ENCODE peak calls at places on chromosomes 7 and 10, in six cellular contexts. J, F, D, P, A and G are unnamed samples.

GRCh38 chr10:113071446-113071845 is 121.4 kb downstream of the TCF7L2 start:
- DNase-seq in J (peak; percentile 76), F (peak; percentile 75), D (no peak), P (peak; percentile 95), A (peak; percentile 77), G (peak; percentile 81)

GRCh38 chr7:18495412-18496335 is at the start of gene HDAC9:
- DNase-seq in J (peak; percentile 17), F (peak; percentile 37), D (peak; percentile 84), P (peak; percentile 18), A (peak; percentile 44), G (peak; percentile 32)

GRCh38 chr7:144390481-144390880 is 13.0 kb downstream of the NOBOX start:
- DNase-seq in J (no peak), F (no peak), D (no peak), P (no peak), A (no peak), G (no peak)

GRCh38 chr7:156816943-156817572 is 75.9 kb downstream of the LMBR1 start:
- DNase-seq in J (no peak), F (no peak), D (peak; percentile 68), P (no peak), A (no peak), G (no peak)

GRCh38 chr7:26534649-26535482 is 243.2 kb downstream of the SNX10 start:
- DNase-seq in J (no peak), F (no peak), D (no peak), P (no peak), A (no peak), G (no peak)

GRCh38 chr10:121405549-121405948 is 192.7 kb downstream of the FGFR2 start:
- DNase-seq in J (no peak), F (no peak), D (no peak), P (no peak), A (no peak), G (no peak)

GRCh38 chr7:149081914-149082313 is 8.6 kb downstream of the ZNF786 start:
- DNase-seq in J (no peak), F (no peak), D (no peak), P (no peak), A (no peak), G (no peak)

GRCh38 chr7:108299251-108300014 is 156.8 kb downstream of the NRCAM start:
- DNase-seq in J (no peak), F (no peak), D (peak; percentile 29), P (no peak), A (no peak), G (no peak)

GRCh38 chr10:78974409-78975317 is 94.1 kb upstream of the ZMIZ1 start:
- DNase-seq in J (peak; percentile 45), F (peak; percentile 69), D (peak; percentile 66), P (peak; percentile 44), A (peak; percentile 90), G (peak; percentile 39)

GRCh38 chr7:71286336-71286735 is 154.4 kb downstream of the GALNT17 start:
- DNase-seq in J (peak; percentile 18), F (no peak), D (no peak), P (no peak), A (no peak), G (peak; percentile 33)

GRCh38 chr7:10934292-10934691 is 39.4 kb upstream of the PHF14 start:
- DNase-seq in J (no peak), F (no peak), D (no peak), P (no peak), A (no peak), G (no peak)

GRCh38 chr7:151683615-151684407 is 164.1 kb upstream of the RHEB start:
- DNase-seq in J (no peak), F (no peak), D (no peak), P (no peak), A (peak; percentile 33), G (no peak)

GRCh38 chr10:88198023-88198422 is 334.6 kb downstream of the PTEN start:
- DNase-seq in J (no peak), F (no peak), D (no peak), P (no peak), A (no peak), G (no peak)

GRCh38 chr10:33900591-33900990 is 566.1 kb upstream of the NRP1 start:
- DNase-seq in J (no peak), F (no peak), D (no peak), P (no peak), A (no peak), G (no peak)

GRCh38 chr7:154571772-154572171 is 431.2 kb downstream of the PAXIP1 start:
- DNase-seq in J (no peak), F (no peak), D (no peak), P (no peak), A (no peak), G (no peak)

GRCh38 chr7:142714375-142714774 is 34.9 kb upstream of the PRSS1 start:
- DNase-seq in J (no peak), F (no peak), D (no peak), P (no peak), A (no peak), G (no peak)

GRCh38 chr10:61452229-61452651 is 941 bp downstream of the TMEM26 start:
- DNase-seq in J (peak; percentile 23), F (no peak), D (no peak), P (peak; percentile 32), A (no peak), G (no peak)

GRCh38 chr7:103077318-103077717 is 2.4 kb downstream of the ARMC10 start:
- DNase-seq in J (no peak), F (no peak), D (no peak), P (no peak), A (no peak), G (no peak)

GRCh38 chr10:5890519-5890878 is 456 bp downstream of the FBH1 start:
- DNase-seq in J (peak; percentile 30), F (peak; percentile 47), D (peak; percentile 70), P (peak; percentile 28), A (peak; percentile 55), G (no peak)

GRCh38 chr7:139775829-139776266 is 1.9 kb downstream of the HIPK2 start:
- DNase-seq in J (no peak), F (peak; percentile 87), D (peak; percentile 84), P (peak; percentile 82), A (peak; percentile 76), G (no peak)

DNA sequence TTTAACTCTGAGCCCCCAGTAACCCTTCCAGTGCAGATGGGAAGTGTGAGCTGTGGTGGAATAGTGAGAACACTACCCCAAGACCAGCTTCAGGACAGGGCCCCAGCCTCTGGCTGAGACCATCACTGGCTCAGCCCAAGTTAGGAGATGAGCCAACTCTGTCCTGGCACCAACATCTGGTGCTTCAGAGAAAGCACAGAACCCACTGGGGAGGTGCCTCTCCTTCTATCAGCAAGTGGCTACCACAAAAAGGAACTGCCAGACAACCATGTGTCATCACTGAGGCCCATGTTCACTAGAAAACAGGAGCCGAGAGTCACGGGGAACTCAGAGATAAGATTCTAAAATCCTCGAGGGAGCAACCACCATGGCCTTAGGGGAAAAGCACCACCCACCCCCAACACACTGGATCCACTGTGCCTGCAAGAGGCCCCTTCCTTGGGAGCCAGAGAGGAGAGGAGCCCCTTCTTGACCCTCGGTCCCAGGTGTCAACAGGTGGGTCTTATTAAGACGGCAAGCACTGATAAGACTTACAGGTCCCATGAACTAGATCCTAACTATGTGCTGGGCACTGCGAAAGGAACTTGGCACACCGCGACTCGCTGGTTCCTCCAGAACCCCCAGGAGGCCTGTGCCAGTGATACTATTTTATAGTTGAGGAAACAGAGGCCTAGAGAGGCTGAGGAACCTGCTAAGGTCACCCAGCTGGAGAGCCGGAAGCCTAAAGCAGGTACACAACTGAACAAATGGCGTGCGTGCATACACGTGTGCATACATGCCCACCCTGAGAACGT is 102.7 kb downstream of the FAM53B start:
- DNase-seq in J (peak; percentile 49), F (peak; percentile 29), D (no peak), P (no peak), A (peak; percentile 74), G (peak; percentile 64)
- H3K4me3 ChIP-seq in J (no peak overlapping the region), F (no peak overlapping the region), D (no peak overlapping the region), P (no peak overlapping the region), A (no peak overlapping the region), G (peak overlapping the region; percentile 19)

DNA sequence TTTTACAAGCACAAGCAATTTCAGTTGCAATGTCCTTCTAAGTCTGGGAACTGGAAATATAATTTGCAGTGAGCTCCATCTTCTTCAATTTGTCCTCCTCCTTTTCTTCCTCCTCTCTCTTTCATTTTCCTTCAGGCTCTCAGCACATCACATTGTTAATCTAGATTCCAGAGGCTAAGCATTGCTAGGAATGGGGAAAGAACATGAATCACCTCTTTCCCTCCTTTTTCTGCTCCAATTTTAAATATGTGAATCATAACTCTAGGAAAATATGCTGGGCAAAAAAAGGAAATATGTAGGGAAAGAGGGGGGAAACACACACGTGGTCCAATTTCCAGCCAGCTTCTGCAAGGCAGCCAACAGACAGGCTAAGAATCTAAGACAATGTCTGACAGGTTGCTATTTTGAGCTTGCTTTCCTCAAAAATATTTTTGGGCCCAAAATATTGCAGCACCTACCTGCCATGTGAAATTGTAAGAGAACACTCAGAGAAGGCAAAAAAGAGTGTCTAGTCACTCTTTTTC is 72.7 kb upstream of the NUPR2 start:
- DNase-seq in J (no peak), F (no peak), D (no peak), P (no peak), A (peak; percentile 61), G (no peak)
- H3K9me3 ChIP-seq in J (no peaks in the 10 kb centered on the region), F (peaks cover 25% of the 10 kb centered on the region), D (no peaks in the 10 kb centered on the region), P (no peaks in the 10 kb centered on the region), A (no peaks in the 10 kb centered on the region), G (no peaks in the 10 kb centered on the region)

GRCh38 chr10:18684416-18684815 is 25.2 kb downstream of the ARL5B start:
- DNase-seq in J (no peak), F (no peak), D (no peak), P (no peak), A (no peak), G (no peak)
- H3K36me3 ChIP-seq in J (no peaks in the 10 kb centered on the region), F (no peaks in the 10 kb centered on the region), D (peaks cover 7% of the 10 kb centered on the region), P (no peaks in the 10 kb centered on the region), A (no peaks in the 10 kb centered on the region), G (no peaks in the 10 kb centered on the region)

GRCh38 chr10:95291634-95292039 is 834 bp upstream of the PDLIM1 start:
- DNase-seq in J (no peak), F (no peak), D (no peak), P (no peak), A (no peak), G (no peak)

GRCh38 chr10:95296764-95297163 is 6.0 kb upstream of the PDLIM1 start:
- DNase-seq in J (no peak), F (no peak), D (no peak), P (no peak), A (no peak), G (no peak)

GRCh38 chr10:95297402-95297801 is 6.6 kb upstream of the PDLIM1 start:
- DNase-seq in J (no peak), F (no peak), D (no peak), P (no peak), A (no peak), G (no peak)

GRCh38 chr10:95290801-95291633 is at the start of gene PDLIM1:
- DNase-seq in J (peak; percentile 84), F (peak; percentile 86), D (peak; percentile 45), P (peak; percentile 85), A (peak; percentile 84), G (peak; percentile 83)

DNA sequence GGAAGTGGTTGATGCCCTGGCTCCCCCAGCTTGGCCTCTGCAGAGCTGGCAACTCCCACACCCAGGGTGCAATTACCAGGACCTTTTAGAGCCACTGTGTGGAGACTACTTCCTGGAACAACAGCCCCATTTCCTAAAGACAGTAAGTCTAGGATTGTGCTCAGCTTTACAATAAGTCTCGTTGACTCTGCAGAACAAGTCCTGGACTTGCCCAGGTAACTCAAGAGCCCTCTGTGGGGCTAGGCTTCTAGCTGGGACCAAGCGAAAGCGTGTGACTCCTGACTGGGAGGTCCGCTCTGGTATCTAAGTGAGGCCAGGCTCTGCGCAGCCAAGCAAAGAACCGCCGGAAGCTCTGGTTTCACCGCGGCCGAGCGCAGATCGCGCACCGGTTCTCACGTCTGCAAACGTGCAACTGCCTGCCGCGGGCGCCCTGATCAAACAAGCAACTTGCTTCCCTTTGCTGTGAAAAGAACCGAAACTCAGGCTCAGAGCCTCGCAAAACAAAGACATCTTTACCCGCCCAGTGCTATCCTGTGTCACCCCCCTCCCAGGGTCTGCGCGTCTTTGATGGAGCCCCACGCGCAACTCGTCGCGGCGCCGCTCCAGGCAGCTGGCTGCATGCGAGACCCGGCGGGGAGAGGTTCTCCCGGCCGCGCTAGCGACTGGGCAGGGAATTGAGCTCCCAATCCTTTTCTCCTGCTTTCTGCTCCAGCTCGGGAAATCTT is 4.4 kb upstream of the PDLIM1 start:
- DNase-seq in J (peak; percentile 54), F (peak; percentile 75), D (peak; percentile 86), P (peak; percentile 67), A (peak; percentile 68), G (peak; percentile 36)
- H3K4me3 ChIP-seq in J (peak overlapping the region; percentile 39), F (no peak overlapping the region), D (peak overlapping the region; percentile 51), P (no peak overlapping the region), A (no peak overlapping the region), G (peak overlapping the region; percentile 63)